ENCODE peak calls at places on chromosomes 12 and 14, in four cellular contexts. C is AG04450, G is PC-3, I is left ventricle myocardium inferior. Z is an unnamed sample.

GRCh38 chr14:95533391-95533821 is 1.4 kb upstream of the GLRX5 start:
- DNase-seq in G (peak; percentile 30), C (no peak), I (no peak), Z (peak; percentile 37)

GRCh38 chr12:5437657-5438056 is 5.7 kb downstream of the NTF3 start:
- DNase-seq in G (no peak), I (no peak), C (no peak), Z (no peak)

GRCh38 chr12:112018571-112019237 is 5.5 kb downstream of the ERP29 start:
- DNase-seq in G (peak; percentile 95), C (peak; percentile 50), I (no peak), Z (no peak)

GRCh38 chr12:40378721-40379120 is 153.9 kb downstream of the LRRK2 start:
- DNase-seq in I (no peak), G (no peak), C (no peak), Z (no peak)

GRCh38 chr14:57526942-57527341 is 33.3 kb upstream of the CCDC198 start:
- DNase-seq in G (no peak), C (no peak), I (no peak), Z (no peak)

GRCh38 chr12:109047081-109047805 is 5.1 kb upstream of the USP30 start:
- DNase-seq in C (no peak), I (no peak), G (peak; percentile 73), Z (no peak)

GRCh38 chr14:49220492-49220891 is 365.7 kb downstream of the RPS29 start:
- DNase-seq in I (no peak), C (no peak), G (no peak), Z (no peak)

GRCh38 chr12:89370850-89371249 is 18.5 kb upstream of the DUSP6 start:
- DNase-seq in I (no peak), C (no peak), G (peak; percentile 96), Z (no peak)

GRCh38 chr14:50335989-50336391 is 23.9 kb downstream of the DMAC2L start:
- DNase-seq in G (no peak), I (peak; percentile 38), C (no peak), Z (no peak)

GRCh38 chr14:91350483-91350812 is 67.2 kb downstream of the CCDC88C start:
- DNase-seq in G (no peak), C (no peak), I (no peak), Z (no peak)

GRCh38 chr12:24427776-24428175 is 478.3 kb upstream of the SOX5 start:
- DNase-seq in C (no peak), I (no peak), G (no peak), Z (no peak)

GRCh38 chr14:20988717-20989116 is 1.1 kb upstream of the METTL17 start:
- DNase-seq in I (no peak), G (no peak), C (no peak), Z (no peak)

GRCh38 chr14:79278798-79279644 is 932.3 kb downstream of the DIO2 start:
- DNase-seq in C (peak; percentile 46), G (peak; percentile 93), I (peak; percentile 48), Z (peak; percentile 5)

GRCh38 chr12:7123806-7124519 is 4.7 kb downstream of the RBP5 start:
- DNase-seq in I (no peak), C (no peak), G (no peak), Z (no peak)

GRCh38 chr14:77554207-77554606 is 55.6 kb upstream of the ISM2 start:
- DNase-seq in C (no peak), I (no peak), G (no peak), Z (no peak)

GRCh38 chr12:124326899-124327298 is 32.0 kb downstream of the RFLNA start:
- DNase-seq in I (no peak), G (no peak), C (no peak), Z (no peak)

GRCh38 chr14:98101323-98101722 is 1170.7 kb downstream of the BCL11B start:
- DNase-seq in G (no peak), I (no peak), C (no peak), Z (no peak)

GRCh38 chr12:26701604-26702215 is 131.3 kb downstream of the ITPR2 start:
- DNase-seq in G (peak; percentile 80), C (no peak), I (no peak), Z (no peak)

GRCh38 chr14:104924421-104925213 is at the start of gene PLD4:
- DNase-seq in C (no peak), I (no peak), G (no peak), Z (peak; percentile 72)

GRCh38 chr14:51079489-51079888 is 15.4 kb downstream of the TRIM9 start:
- DNase-seq in C (no peak), I (no peak), G (no peak), Z (no peak)

GRCh38 chr12:110849748-110850403 is 3.1 kb downstream of the CCDC63 start:
- DNase-seq in I (no peak), C (no peak), G (no peak), Z (no peak)

GRCh38 chr12:110846615-110847566 is at the start of gene CCDC63:
- DNase-seq in G (peak; percentile 62), I (peak; percentile 66), C (no peak), Z (peak; percentile 44)

GRCh38 chr12:110853856-110854255 is 7.1 kb downstream of the CCDC63 start:
- DNase-seq in I (no peak), G (no peak), C (no peak), Z (no peak)

GRCh38 chr12:110848524-110848923 is 1.7 kb downstream of the CCDC63 start:
- DNase-seq in C (no peak), I (no peak), G (no peak), Z (no peak)

DNA sequence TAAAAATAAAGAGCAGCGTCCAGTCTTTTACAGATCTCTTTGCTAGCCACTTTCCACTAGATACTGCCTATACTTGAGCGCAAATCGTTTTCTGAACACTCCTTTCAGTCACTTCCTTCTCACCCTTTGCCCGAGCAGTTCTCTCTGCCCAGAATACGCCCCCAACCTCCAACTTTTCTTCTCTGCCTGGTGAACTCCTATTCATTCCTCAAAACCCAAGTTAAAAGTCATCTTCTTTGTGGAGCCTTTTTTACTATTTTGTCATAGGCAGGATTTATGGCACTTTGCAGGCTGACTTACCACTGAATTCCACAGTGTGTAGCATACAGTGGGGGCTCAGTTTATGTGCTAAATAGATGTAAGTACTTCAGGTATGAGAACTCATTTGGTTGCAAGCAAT is 4.0 kb downstream of the CCDC63 start:
- DNase-seq in G (no peak), I (no peak), C (no peak), Z (no peak)
- H3K27me3 ChIP-seq in G (peaks cover 20% of the 10 kb centered on the region), I (peaks cover 14% of the 10 kb centered on the region), C (peaks cover 15% of the 10 kb centered on the region), Z (peaks cover 2% of the 10 kb centered on the region)

DNA sequence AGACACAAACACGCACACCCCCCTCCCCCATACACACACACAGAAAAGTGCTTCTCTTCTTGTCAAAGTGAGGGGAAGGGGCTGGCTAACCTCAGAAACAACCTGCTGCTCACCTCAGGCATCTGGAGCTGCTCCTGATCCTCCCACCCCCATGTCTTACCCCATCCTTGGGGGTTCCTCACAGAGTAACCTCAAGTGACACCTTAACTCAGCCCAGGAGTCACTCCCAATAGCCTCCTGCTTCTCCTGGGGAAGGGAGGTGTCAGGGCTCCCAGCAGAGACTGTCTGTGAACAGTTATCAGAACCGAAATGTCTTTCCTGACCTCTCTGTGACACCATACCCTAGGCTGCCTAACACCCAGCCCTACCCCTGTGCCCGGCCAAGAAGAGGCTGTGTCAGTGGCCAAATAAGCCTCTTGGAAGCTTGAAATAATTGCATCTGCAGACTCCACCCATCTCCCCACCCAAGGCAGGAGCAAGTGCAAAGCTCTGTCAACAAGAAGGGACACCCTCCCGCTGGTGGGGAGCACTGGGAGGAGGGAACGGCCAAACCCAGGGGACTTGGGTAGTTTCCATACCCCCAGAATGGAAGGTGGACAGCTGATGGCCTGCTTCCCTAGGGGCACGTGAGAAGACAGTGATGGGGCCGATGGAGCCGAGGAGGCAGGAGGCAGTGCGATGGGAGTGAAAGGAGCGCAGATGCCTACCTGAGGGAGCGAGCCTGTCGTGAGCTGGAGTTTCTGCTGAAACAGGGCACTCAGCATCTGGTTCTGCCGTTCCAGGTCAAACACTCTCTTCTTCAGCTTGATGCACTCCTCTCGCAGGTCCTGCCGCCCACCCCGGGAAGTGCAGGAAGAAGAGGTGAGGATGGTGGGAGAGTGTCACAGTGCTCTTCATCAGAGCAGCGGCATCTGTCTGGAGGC is 26.8 kb downstream of the NCKAP5L start:
- DNase-seq in G (no peak), I (no peak), C (no peak), Z (no peak)
- H3K4me3 ChIP-seq in G (no peak overlapping the region), I (no peak overlapping the region), C (no peak overlapping the region), Z (no peak overlapping the region)

GRCh38 chr12:613996-614726 is 49.1 kb downstream of the NINJ2 start:
- DNase-seq in C (no peak), G (no peak), I (peak; percentile 42), Z (peak; percentile 49)
- TF ChIP-seq CTCF in C (no peak), G (no peak), I (peak; percentile 35), Z (peak; percentile 46)

DNA sequence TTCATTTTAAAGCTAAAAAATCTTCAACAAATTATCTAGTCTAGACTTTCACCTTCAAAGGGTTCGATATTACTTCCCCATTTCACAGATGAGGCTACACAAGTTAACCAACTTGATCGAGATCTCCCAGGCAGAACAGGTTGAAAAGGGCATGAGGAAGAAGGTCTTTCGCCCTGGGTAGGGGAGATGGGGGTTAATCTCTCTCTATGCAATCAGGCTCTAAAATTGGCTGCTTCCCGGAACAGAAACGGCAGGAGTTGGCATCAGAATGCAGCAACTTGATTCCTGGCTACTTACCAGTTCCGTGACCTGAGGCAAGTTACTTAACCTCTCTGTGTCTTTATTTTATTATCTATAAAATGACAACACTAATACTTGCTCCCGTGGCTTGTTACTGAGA is 2.4 kb upstream of the CISTR start:
- DNase-seq in I (no peak), C (no peak), G (no peak), Z (no peak)
- H3K27me3 ChIP-seq in I (peaks cover 55% of the 10 kb centered on the region), C (peaks cover 69% of the 10 kb centered on the region), G (peaks cover 3% of the 10 kb centered on the region), Z (peaks cover 2% of the 10 kb centered on the region)

DNA sequence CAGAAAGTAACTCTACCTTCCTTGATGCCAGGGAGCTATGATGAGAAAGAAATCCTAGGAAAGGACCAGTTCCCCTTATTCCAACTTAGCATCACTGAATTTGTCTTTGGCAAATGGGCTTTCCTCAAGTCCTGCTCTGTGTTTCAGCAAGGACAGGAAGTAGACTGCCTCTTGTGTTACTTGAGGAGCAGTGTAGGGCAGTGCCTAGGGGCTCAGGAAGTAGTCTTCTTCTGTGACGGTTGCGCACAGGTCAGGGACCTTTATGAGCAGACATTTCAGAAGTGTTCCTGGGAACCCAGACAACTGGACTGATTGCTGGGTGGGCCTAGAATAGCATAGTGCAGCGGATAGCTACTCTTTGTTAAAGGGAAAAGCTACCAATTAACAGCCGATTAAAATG is 2.7 kb downstream of the LGALS3 start:
- DNase-seq in C (no peak), I (no peak), G (peak; percentile 33), Z (no peak)
- H3K4me3 ChIP-seq in C (peak overlapping the region; percentile 17), I (peak overlapping the region; percentile 80), G (peak overlapping the region; percentile 73), Z (no peak overlapping the region)

DNA sequence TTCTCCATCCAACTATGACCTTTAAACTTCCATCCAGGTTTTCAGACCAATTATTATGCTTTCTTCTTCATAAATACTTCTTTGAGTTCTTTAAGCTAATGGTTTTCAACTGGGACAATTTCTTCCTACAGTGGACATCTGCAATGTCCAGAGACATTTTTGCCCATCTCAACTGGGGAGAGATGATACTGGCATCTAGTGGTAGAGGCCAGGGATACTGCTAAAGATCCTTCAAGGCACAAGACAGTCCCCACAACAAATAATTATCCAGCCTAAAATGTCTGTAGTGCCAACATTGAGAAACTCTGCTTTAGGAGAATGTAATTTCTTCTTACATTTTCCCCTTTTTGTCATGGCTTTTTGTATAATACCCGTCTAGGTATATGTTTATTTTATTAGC is 10.6 kb downstream of the TRHDE start:
- DNase-seq in C (no peak), G (peak; percentile 66), I (no peak), Z (no peak)
- TF ChIP-seq CTCF in C (peak; percentile 72), G (peak; percentile 86), I (peak; percentile 23), Z (peak; percentile 47)

Z was measured in GM06990.